ENCODE peak calls at places on chromosomes 1 and 21, in eight cellular contexts. One of them, this sample, is unnamed.

GRCh38 chr1:215043405-215043804 is 39.1 kb upstream of the KCNK2 start:
- DNase-seq in Caki2: no peak
- DNase-seq in T-cell: no peak
- DNase-seq in omental fat pad: no peak
- DNase-seq in activated naive CD4-positive, alpha-beta T cell treated with anti-CD3 and anti-CD28 coated beads for 36 hours: peak
- DNase-seq in skeletal muscle cell: no peak
- DNase-seq in GM03348: no peak
- DNase-seq in nucleus accumbens: no peak
- DNase-seq in this sample: no peak

GRCh38 chr1:150549496-150550221 is 451 bp downstream of the ADAMTSL4 start:
- DNase-seq in GM03348: peak
- DNase-seq in activated naive CD4-positive, alpha-beta T cell treated with anti-CD3 and anti-CD28 coated beads for 36 hours: no peak
- DNase-seq in skeletal muscle cell: no peak
- DNase-seq in nucleus accumbens: no peak
- DNase-seq in omental fat pad: no peak
- DNase-seq in Caki2: no peak
- DNase-seq in T-cell: no peak
- DNase-seq in this sample: no peak

GRCh38 chr1:116020668-116021272 is 44.5 kb downstream of the SLC22A15 start:
- DNase-seq in activated naive CD4-positive, alpha-beta T cell treated with anti-CD3 and anti-CD28 coated beads for 36 hours: peak
- DNase-seq in skeletal muscle cell: peak
- DNase-seq in omental fat pad: no peak
- DNase-seq in Caki2: peak
- DNase-seq in GM03348: peak
- DNase-seq in T-cell: peak
- DNase-seq in nucleus accumbens: peak
- DNase-seq in this sample: peak

GRCh38 chr1:66998972-66999371 is 55.0 kb downstream of the SLC35D1 start:
- DNase-seq in Caki2: no peak
- DNase-seq in nucleus accumbens: no peak
- DNase-seq in GM03348: no peak
- DNase-seq in T-cell: no peak
- DNase-seq in activated naive CD4-positive, alpha-beta T cell treated with anti-CD3 and anti-CD28 coated beads for 36 hours: no peak
- DNase-seq in omental fat pad: no peak
- DNase-seq in skeletal muscle cell: no peak
- DNase-seq in this sample: no peak

GRCh38 chr1:33410091-33410701 is 20.7 kb downstream of the PHC2 start:
- DNase-seq in omental fat pad: no peak
- DNase-seq in skeletal muscle cell: peak
- DNase-seq in Caki2: no peak
- DNase-seq in T-cell: no peak
- DNase-seq in activated naive CD4-positive, alpha-beta T cell treated with anti-CD3 and anti-CD28 coated beads for 36 hours: no peak
- DNase-seq in GM03348: peak
- DNase-seq in nucleus accumbens: no peak
- DNase-seq in this sample: no peak

GRCh38 chr21:39503138-39503762 is 51.5 kb downstream of the SH3BGR start:
- DNase-seq in GM03348: no peak
- DNase-seq in skeletal muscle cell: no peak
- DNase-seq in activated naive CD4-positive, alpha-beta T cell treated with anti-CD3 and anti-CD28 coated beads for 36 hours: no peak
- DNase-seq in nucleus accumbens: no peak
- DNase-seq in T-cell: no peak
- DNase-seq in omental fat pad: no peak
- DNase-seq in Caki2: no peak
- DNase-seq in this sample: no peak

GRCh38 chr1:215146252-215146975 is 63.9 kb downstream of the KCNK2 start:
- DNase-seq in GM03348: no peak
- DNase-seq in omental fat pad: no peak
- DNase-seq in nucleus accumbens: no peak
- DNase-seq in Caki2: peak
- DNase-seq in activated naive CD4-positive, alpha-beta T cell treated with anti-CD3 and anti-CD28 coated beads for 36 hours: peak
- DNase-seq in T-cell: no peak
- DNase-seq in skeletal muscle cell: no peak
- DNase-seq in this sample: no peak

GRCh38 chr1:7046891-7047290 is 261.6 kb downstream of the CAMTA1 start:
- DNase-seq in omental fat pad: no peak
- DNase-seq in Caki2: no peak
- DNase-seq in activated naive CD4-positive, alpha-beta T cell treated with anti-CD3 and anti-CD28 coated beads for 36 hours: no peak
- DNase-seq in GM03348: no peak
- DNase-seq in nucleus accumbens: no peak
- DNase-seq in T-cell: no peak
- DNase-seq in skeletal muscle cell: no peak
- DNase-seq in this sample: no peak

GRCh38 chr1:19643113-19643512 is 998 bp upstream of the NBL1 start:
- DNase-seq in activated naive CD4-positive, alpha-beta T cell treated with anti-CD3 and anti-CD28 coated beads for 36 hours: peak
- DNase-seq in T-cell: no peak
- DNase-seq in skeletal muscle cell: no peak
- DNase-seq in omental fat pad: no peak
- DNase-seq in GM03348: peak
- DNase-seq in nucleus accumbens: no peak
- DNase-seq in Caki2: peak
- DNase-seq in this sample: no peak

GRCh38 chr1:179816196-179816960 is 61.2 kb downstream of the TOR1AIP2 start:
- DNase-seq in nucleus accumbens: no peak
- DNase-seq in Caki2: peak
- DNase-seq in omental fat pad: no peak
- DNase-seq in T-cell: no peak
- DNase-seq in GM03348: no peak
- DNase-seq in skeletal muscle cell: peak
- DNase-seq in activated naive CD4-positive, alpha-beta T cell treated with anti-CD3 and anti-CD28 coated beads for 36 hours: no peak
- DNase-seq in this sample: no peak

GRCh38 chr1:187987236-187987776 is 1158.6 kb downstream of the PLA2G4A start:
- DNase-seq in T-cell: no peak
- DNase-seq in omental fat pad: no peak
- DNase-seq in skeletal muscle cell: no peak
- DNase-seq in nucleus accumbens: no peak
- DNase-seq in Caki2: no peak
- DNase-seq in GM03348: no peak
- DNase-seq in activated naive CD4-positive, alpha-beta T cell treated with anti-CD3 and anti-CD28 coated beads for 36 hours: no peak
- DNase-seq in this sample: no peak

GRCh38 chr1:248820041-248820585 is 5.6 kb downstream of the SH3BP5L start:
- DNase-seq in omental fat pad: peak
- DNase-seq in nucleus accumbens: no peak
- DNase-seq in activated naive CD4-positive, alpha-beta T cell treated with anti-CD3 and anti-CD28 coated beads for 36 hours: no peak
- DNase-seq in skeletal muscle cell: no peak
- DNase-seq in T-cell: no peak
- DNase-seq in Caki2: no peak
- DNase-seq in GM03348: no peak
- DNase-seq in this sample: no peak

GRCh38 chr1:218705911-218706893 is 361.1 kb downstream of the TGFB2 start:
- DNase-seq in GM03348: peak
- DNase-seq in activated naive CD4-positive, alpha-beta T cell treated with anti-CD3 and anti-CD28 coated beads for 36 hours: no peak
- DNase-seq in omental fat pad: no peak
- DNase-seq in T-cell: no peak
- DNase-seq in skeletal muscle cell: peak
- DNase-seq in nucleus accumbens: no peak
- DNase-seq in Caki2: peak
- DNase-seq in this sample: no peak

GRCh38 chr1:170533331-170533730 is 1.4 kb downstream of the GORAB start:
- DNase-seq in T-cell: no peak
- DNase-seq in GM03348: peak
- DNase-seq in skeletal muscle cell: no peak
- DNase-seq in nucleus accumbens: no peak
- DNase-seq in activated naive CD4-positive, alpha-beta T cell treated with anti-CD3 and anti-CD28 coated beads for 36 hours: no peak
- DNase-seq in Caki2: no peak
- DNase-seq in omental fat pad: no peak
- DNase-seq in this sample: no peak

GRCh38 chr1:205914730-205915129 is 28.5 kb downstream of the SLC26A9 start:
- DNase-seq in omental fat pad: no peak
- DNase-seq in GM03348: no peak
- DNase-seq in nucleus accumbens: no peak
- DNase-seq in activated naive CD4-positive, alpha-beta T cell treated with anti-CD3 and anti-CD28 coated beads for 36 hours: no peak
- DNase-seq in T-cell: no peak
- DNase-seq in skeletal muscle cell: no peak
- DNase-seq in Caki2: no peak
- DNase-seq in this sample: no peak

GRCh38 chr21:42731264-42732032 is 78.0 kb downstream of the PDE9A start:
- DNase-seq in omental fat pad: no peak
- DNase-seq in GM03348: no peak
- DNase-seq in Caki2: no peak
- DNase-seq in activated naive CD4-positive, alpha-beta T cell treated with anti-CD3 and anti-CD28 coated beads for 36 hours: no peak
- DNase-seq in T-cell: no peak
- DNase-seq in skeletal muscle cell: no peak
- DNase-seq in nucleus accumbens: no peak
- DNase-seq in this sample: no peak

GRCh38 chr21:33384851-33385331 is 18.3 kb upstream of the IFNGR2 start:
- DNase-seq in skeletal muscle cell: no peak
- DNase-seq in Caki2: peak
- DNase-seq in activated naive CD4-positive, alpha-beta T cell treated with anti-CD3 and anti-CD28 coated beads for 36 hours: peak
- DNase-seq in GM03348: no peak
- DNase-seq in nucleus accumbens: no peak
- DNase-seq in omental fat pad: no peak
- DNase-seq in T-cell: no peak
- DNase-seq in this sample: no peak

GRCh38 chr1:82722608-82723007 is 921.9 kb downstream of the ADGRL2 start:
- DNase-seq in GM03348: no peak
- DNase-seq in skeletal muscle cell: no peak
- DNase-seq in activated naive CD4-positive, alpha-beta T cell treated with anti-CD3 and anti-CD28 coated beads for 36 hours: no peak
- DNase-seq in nucleus accumbens: no peak
- DNase-seq in T-cell: no peak
- DNase-seq in omental fat pad: no peak
- DNase-seq in Caki2: no peak
- DNase-seq in this sample: no peak

GRCh38 chr1:226394461-226394860 is 13.4 kb downstream of the PARP1 start:
- DNase-seq in activated naive CD4-positive, alpha-beta T cell treated with anti-CD3 and anti-CD28 coated beads for 36 hours: no peak
- DNase-seq in nucleus accumbens: no peak
- DNase-seq in Caki2: no peak
- DNase-seq in omental fat pad: no peak
- DNase-seq in T-cell: no peak
- DNase-seq in skeletal muscle cell: no peak
- DNase-seq in GM03348: no peak
- DNase-seq in this sample: no peak

GRCh38 chr1:42002220-42002619 is 83.5 kb upstream of the HIVEP3 start:
- DNase-seq in Caki2: no peak
- DNase-seq in GM03348: no peak
- DNase-seq in omental fat pad: no peak
- DNase-seq in nucleus accumbens: no peak
- DNase-seq in skeletal muscle cell: no peak
- DNase-seq in activated naive CD4-positive, alpha-beta T cell treated with anti-CD3 and anti-CD28 coated beads for 36 hours: no peak
- DNase-seq in T-cell: no peak
- DNase-seq in this sample: no peak

GRCh38 chr1:99003911-99004269 is 771 bp downstream of the PLPPR5 start:
- DNase-seq in Caki2: peak
- DNase-seq in omental fat pad: no peak
- DNase-seq in GM03348: no peak
- DNase-seq in T-cell: peak
- DNase-seq in skeletal muscle cell: no peak
- DNase-seq in activated naive CD4-positive, alpha-beta T cell treated with anti-CD3 and anti-CD28 coated beads for 36 hours: no peak
- DNase-seq in nucleus accumbens: no peak
- DNase-seq in this sample: no peak

GRCh38 chr21:46154155-46154954 is 1.0 kb downstream of the FTCD start:
- DNase-seq in activated naive CD4-positive, alpha-beta T cell treated with anti-CD3 and anti-CD28 coated beads for 36 hours: no peak
- DNase-seq in nucleus accumbens: no peak
- DNase-seq in GM03348: no peak
- DNase-seq in T-cell: peak
- DNase-seq in skeletal muscle cell: no peak
- DNase-seq in Caki2: no peak
- DNase-seq in omental fat pad: peak
- DNase-seq in this sample: no peak

GRCh38 chr1:156836041-156836654 is 19.5 kb upstream of the SH2D2A start:
- DNase-seq in activated naive CD4-positive, alpha-beta T cell treated with anti-CD3 and anti-CD28 coated beads for 36 hours: peak
- DNase-seq in T-cell: no peak
- DNase-seq in omental fat pad: no peak
- DNase-seq in nucleus accumbens: no peak
- DNase-seq in Caki2: no peak
- DNase-seq in GM03348: no peak
- DNase-seq in skeletal muscle cell: no peak
- DNase-seq in this sample: no peak

GRCh38 chr1:206502403-206502802 is 4.9 kb upstream of the RASSF5 start:
- DNase-seq in Caki2: no peak
- DNase-seq in skeletal muscle cell: no peak
- DNase-seq in nucleus accumbens: no peak
- DNase-seq in T-cell: no peak
- DNase-seq in omental fat pad: no peak
- DNase-seq in GM03348: no peak
- DNase-seq in activated naive CD4-positive, alpha-beta T cell treated with anti-CD3 and anti-CD28 coated beads for 36 hours: no peak
- DNase-seq in this sample: no peak

GRCh38 chr1:224432672-224433040 is 1.9 kb downstream of the WDR26 start:
- DNase-seq in T-cell: no peak
- DNase-seq in nucleus accumbens: no peak
- DNase-seq in Caki2: no peak
- DNase-seq in omental fat pad: no peak
- DNase-seq in skeletal muscle cell: no peak
- DNase-seq in GM03348: peak
- DNase-seq in activated naive CD4-positive, alpha-beta T cell treated with anti-CD3 and anti-CD28 coated beads for 36 hours: peak
- DNase-seq in this sample: no peak

GRCh38 chr1:94334156-94334555 is 84.0 kb upstream of the ABCD3 start:
- DNase-seq in GM03348: peak
- DNase-seq in activated naive CD4-positive, alpha-beta T cell treated with anti-CD3 and anti-CD28 coated beads for 36 hours: no peak
- DNase-seq in Caki2: no peak
- DNase-seq in nucleus accumbens: no peak
- DNase-seq in omental fat pad: no peak
- DNase-seq in T-cell: no peak
- DNase-seq in skeletal muscle cell: no peak
- DNase-seq in this sample: no peak

GRCh38 chr1:23664837-23665795 is 26.5 kb upstream of the RPL11 start:
- DNase-seq in Caki2: no peak
- DNase-seq in nucleus accumbens: no peak
- DNase-seq in activated naive CD4-positive, alpha-beta T cell treated with anti-CD3 and anti-CD28 coated beads for 36 hours: peak
- DNase-seq in T-cell: no peak
- DNase-seq in skeletal muscle cell: no peak
- DNase-seq in omental fat pad: no peak
- DNase-seq in GM03348: peak
- DNase-seq in this sample: no peak

GRCh38 chr21:32475162-32475812 is 62.8 kb downstream of the EVA1C start:
- DNase-seq in activated naive CD4-positive, alpha-beta T cell treated with anti-CD3 and anti-CD28 coated beads for 36 hours: no peak
- DNase-seq in skeletal muscle cell: no peak
- DNase-seq in omental fat pad: no peak
- DNase-seq in GM03348: peak
- DNase-seq in nucleus accumbens: no peak
- DNase-seq in T-cell: no peak
- DNase-seq in Caki2: no peak
- DNase-seq in this sample: no peak

GRCh38 chr1:224168859-224169380 is 14.1 kb upstream of the DEGS1 start:
- DNase-seq in nucleus accumbens: no peak
- DNase-seq in Caki2: no peak
- DNase-seq in activated naive CD4-positive, alpha-beta T cell treated with anti-CD3 and anti-CD28 coated beads for 36 hours: peak
- DNase-seq in T-cell: no peak
- DNase-seq in skeletal muscle cell: peak
- DNase-seq in GM03348: peak
- DNase-seq in omental fat pad: no peak
- DNase-seq in this sample: no peak

GRCh38 chr1:237111807-237112206 is 69.8 kb downstream of the RYR2 start:
- DNase-seq in activated naive CD4-positive, alpha-beta T cell treated with anti-CD3 and anti-CD28 coated beads for 36 hours: no peak
- DNase-seq in omental fat pad: no peak
- DNase-seq in Caki2: no peak
- DNase-seq in skeletal muscle cell: no peak
- DNase-seq in GM03348: no peak
- DNase-seq in T-cell: no peak
- DNase-seq in nucleus accumbens: no peak
- DNase-seq in this sample: no peak

GRCh38 chr1:226525750-226526149 is 22.8 kb upstream of the STUM start:
- DNase-seq in GM03348: no peak
- DNase-seq in Caki2: no peak
- DNase-seq in nucleus accumbens: no peak
- DNase-seq in skeletal muscle cell: no peak
- DNase-seq in activated naive CD4-positive, alpha-beta T cell treated with anti-CD3 and anti-CD28 coated beads for 36 hours: no peak
- DNase-seq in T-cell: no peak
- DNase-seq in omental fat pad: no peak
- DNase-seq in this sample: no peak